ENCODE peak calls at places on chromosomes 11 and 22, in nine cellular contexts. A is left lung; Z is choroid plexus epithelial cell; E is NCI-H1417; M is heart left ventricle; O is transverse colon; Q is A549; R is CD4-positive, alpha-beta memory T cell; G is fibroblast of gingiva. K is an unnamed sample.

GRCh38 chr11:113153847-113154246 is 160.5 kb upstream of the TTC12 start:
- DNase-seq in O (no peak), R (no peak), M (no peak), Q (no peak), Z (no peak), E (no peak), A (no peak), G (no peak), K (peak; percentile 10)

GRCh38 chr22:46596819-46597218 is 23.4 kb upstream of the GRAMD4 start:
- DNase-seq in G (no peak), O (peak; percentile 93), A (peak; percentile 83), E (peak; percentile 96), M (no peak), R (no peak), Q (no peak), Z (no peak), K (no peak)

GRCh38 chr11:128881221-128881620 is 9.9 kb upstream of the KCNJ5 start:
- DNase-seq in G (no peak), M (no peak), R (no peak), E (no peak), Q (no peak), O (no peak), A (no peak), Z (no peak), K (no peak)

GRCh38 chr11:16744128-16744725 is 5.8 kb downstream of the C11orf58 start:
- DNase-seq in Q (no peak), O (no peak), Z (no peak), M (no peak), R (no peak), G (no peak), E (no peak), A (no peak), K (no peak)

GRCh38 chr11:72743321-72744221 is 8.6 kb downstream of the ARAP1 start:
- DNase-seq in M (peak; percentile 19), A (peak; percentile 72), O (no peak), Z (no peak), G (no peak), R (no peak), E (no peak), Q (no peak), K (no peak)

GRCh38 chr11:86218125-86219081 is 26.1 kb upstream of the EED start:
- DNase-seq in E (peak; percentile 85), O (peak; percentile 75), M (peak; percentile 55), R (peak; percentile 61), A (no peak), G (peak; percentile 61), Q (peak; percentile 77), Z (peak; percentile 87), K (peak; percentile 91)

GRCh38 chr22:27620367-27621154 is 181.0 kb downstream of the MN1 start:
- DNase-seq in O (no peak), G (no peak), Z (no peak), R (no peak), M (no peak), A (no peak), E (no peak), Q (peak; percentile 11), K (no peak)

GRCh38 chr11:22441831-22442230 is 103.7 kb downstream of the SLC17A6 start:
- DNase-seq in R (no peak), Q (no peak), E (no peak), Z (no peak), A (no peak), O (no peak), G (no peak), M (no peak), K (no peak)

GRCh38 chr22:42856179-42856864 is 751 bp downstream of the ARFGAP3 start:
- DNase-seq in Z (no peak), M (peak; percentile 81), O (peak; percentile 71), G (peak; percentile 26), E (peak; percentile 57), R (peak; percentile 68), Q (no peak), A (no peak), K (peak; percentile 73)

GRCh38 chr11:115678942-115679341 is 174.7 kb upstream of the CADM1 start:
- DNase-seq in E (no peak), Q (peak; percentile 52), A (no peak), R (no peak), G (no peak), M (peak; percentile 56), Z (no peak), O (peak; percentile 51), K (no peak)

GRCh38 chr22:26416670-26417270 is 12.3 kb upstream of the ASPHD2 start:
- DNase-seq in A (no peak), Z (peak; percentile 84), R (no peak), O (no peak), G (peak; percentile 68), Q (no peak), E (no peak), M (no peak), K (peak; percentile 64)

GRCh38 chr11:117256573-117256972 is 24.1 kb downstream of the RNF214 start:
- DNase-seq in Z (peak; percentile 51), E (no peak), O (no peak), R (no peak), G (no peak), A (no peak), M (no peak), Q (no peak), K (no peak)

GRCh38 chr22:38949889-38950405 is 7.5 kb upstream of the APOBEC3A start:
- DNase-seq in E (no peak), G (peak; percentile 0), O (no peak), Q (no peak), Z (peak; percentile 14), A (peak; percentile 53), M (no peak), R (no peak), K (no peak)

GRCh38 chr11:15651033-15651432 is 536.3 kb downstream of the INSC start:
- DNase-seq in R (no peak), E (no peak), O (no peak), Z (no peak), G (no peak), M (no peak), Q (no peak), A (peak; percentile 76), K (no peak)

GRCh38 chr22:49727191-49727880 is 100.3 kb downstream of the BRD1 start:
- DNase-seq in A (no peak), O (no peak), R (no peak), Q (no peak), G (no peak), E (no peak), M (no peak), Z (no peak), K (no peak)

GRCh38 chr11:122720482-122720881 is 65.0 kb downstream of the UBASH3B start:
- DNase-seq in G (no peak), O (no peak), E (no peak), Z (no peak), M (no peak), R (no peak), Q (no peak), A (no peak), K (peak; percentile 31)

GRCh38 chr11:848988-849824 is 6.6 kb downstream of the TSPAN4 start:
- DNase-seq in A (no peak), R (no peak), E (peak; percentile 87), Z (no peak), M (no peak), G (no peak), O (no peak), Q (no peak), K (peak; percentile 73)

GRCh38 chr22:32665676-32666075 is 135.8 kb upstream of the TIMP3 start:
- DNase-seq in O (no peak), M (no peak), Z (peak; percentile 38), A (no peak), R (no peak), E (no peak), Q (no peak), G (no peak), K (no peak)

GRCh38 chr22:41382098-41382578 is 396 bp downstream of the TEF start:
- DNase-seq in E (peak; percentile 73), G (peak; percentile 39), R (peak; percentile 72), M (peak; percentile 78), Q (peak; percentile 29), O (peak; percentile 74), A (peak; percentile 88), Z (peak; percentile 47), K (peak; percentile 82)

GRCh38 chr22:27597703-27598444 is 203.7 kb downstream of the MN1 start:
- DNase-seq in M (no peak), G (no peak), R (no peak), Q (peak; percentile 38), E (no peak), Z (peak; percentile 21), A (no peak), O (no peak), K (no peak)

GRCh38 chr22:44261861-44262595 is 50.7 kb downstream of the SHISAL1 start:
- DNase-seq in O (no peak), Z (no peak), M (peak; percentile 46), E (peak; percentile 70), G (no peak), Q (no peak), R (no peak), A (no peak), K (no peak)

GRCh38 chr22:38777087-38777671 is 16.8 kb downstream of the DNAL4 start:
- DNase-seq in O (no peak), M (no peak), Z (no peak), E (no peak), Q (no peak), R (no peak), A (no peak), G (no peak), K (no peak)

GRCh38 chr22:46738961-46739870 is 1.2 kb upstream of the CERK start:
- DNase-seq in A (peak; percentile 83), Z (peak; percentile 66), G (peak; percentile 69), R (peak; percentile 91), Q (peak; percentile 89), M (peak; percentile 70), E (peak; percentile 64), O (peak; percentile 86), K (peak; percentile 54)

GRCh38 chr11:73321342-73322110 is 13.4 kb downstream of the ARHGEF17 start:
- DNase-seq in Q (no peak), M (peak; percentile 81), E (peak; percentile 49), Z (peak; percentile 84), G (peak; percentile 61), A (peak; percentile 83), O (no peak), R (no peak), K (peak; percentile 68)

GRCh38 chr22:24706050-24706449 is 68.5 kb downstream of the PIWIL3 start:
- DNase-seq in O (no peak), E (no peak), R (no peak), Q (peak; percentile 12), A (no peak), G (no peak), M (no peak), Z (peak; percentile 61), K (no peak)

GRCh38 chr22:40498454-40499186 is 128.2 kb downstream of the SGSM3 start:
- DNase-seq in O (no peak), A (no peak), Z (peak; percentile 91), G (peak; percentile 30), M (no peak), R (no peak), E (peak; percentile 2), Q (peak; percentile 97), K (peak; percentile 69)

GRCh38 chr11:116217006-116217405 is 555.8 kb downstream of the BUD13 start:
- DNase-seq in G (no peak), A (no peak), Z (peak; percentile 67), E (peak; percentile 61), O (peak; percentile 34), Q (peak; percentile 48), R (no peak), M (no peak), K (peak; percentile 7)

GRCh38 chr11:3001496-3001895 is 9.4 kb upstream of the NAP1L4 start:
- DNase-seq in R (no peak), E (no peak), M (peak; percentile 77), Z (no peak), O (no peak), A (no peak), G (no peak), Q (no peak), K (no peak)

GRCh38 chr11:134153147-134153905 is 70.4 kb downstream of the NCAPD3 start:
- DNase-seq in O (no peak), Q (no peak), R (no peak), M (no peak), A (no peak), G (no peak), E (no peak), Z (no peak), K (no peak)

GRCh38 chr11:45665206-45665932 is at the start of gene CHST1:
- DNase-seq in E (peak; percentile 74), Q (peak; percentile 21), O (peak; percentile 47), M (peak; percentile 47), A (peak; percentile 83), G (no peak), Z (peak; percentile 33), R (no peak), K (peak; percentile 66)

GRCh38 chr11:62689421-62690183 is at the start of gene LRRN4CL:
- DNase-seq in Z (peak; percentile 80), M (peak; percentile 84), O (peak; percentile 67), Q (no peak), E (no peak), R (no peak), A (no peak), G (peak; percentile 96), K (peak; percentile 94)

K was measured in adipocyte.